ENCODE peak calls at places on chromosomes 12 and 14, in six cellular contexts. O is H9, T is neuronal stem cell, S is IMR-90, R is H1, Y is trophoblast cell. Z is an unnamed sample.

GRCh38 chr12:132386926-132387497 is 57.6 kb upstream of the GALNT9 start:
- DNase-seq in O (no peak), Y (no peak), S (no peak), T (no peak), R (no peak), Z (no peak)

GRCh38 chr14:104213301-104214034 is 75.1 kb downstream of the KIF26A start:
- DNase-seq in T (no peak), S (no peak), R (no peak), O (no peak), Y (no peak), Z (no peak)

GRCh38 chr12:13000935-13001724 is 1.1 kb upstream of the HEBP1 start:
- DNase-seq in Y (peak), R (no peak), S (peak), O (peak), T (peak), Z (peak)

GRCh38 chr12:80129895-80130535 is 30.7 kb downstream of the OTOGL start:
- DNase-seq in O (no peak), R (no peak), Y (no peak), S (peak), T (no peak), Z (no peak)

GRCh38 chr14:77707355-77707723 is 484 bp downstream of the ALKBH1 start:
- DNase-seq in S (peak), O (no peak), T (peak), Y (peak), R (no peak), Z (peak)

GRCh38 chr12:44372259-44372658 is 503.9 kb downstream of the NELL2 start:
- DNase-seq in Y (no peak), S (peak), R (no peak), O (no peak), T (no peak), Z (peak)

GRCh38 chr12:107352347-107353081 is 259.2 kb upstream of the CRY1 start:
- DNase-seq in S (no peak), R (no peak), Y (no peak), O (no peak), T (no peak), Z (no peak)

GRCh38 chr14:57508756-57509155 is 15.1 kb upstream of the CCDC198 start:
- DNase-seq in O (no peak), S (no peak), Y (no peak), R (no peak), T (no peak), Z (no peak)

GRCh38 chr14:51828017-51828797 is 32.2 kb upstream of the GNG2 start:
- DNase-seq in S (peak), O (no peak), R (no peak), T (no peak), Y (peak), Z (peak)

DNA sequence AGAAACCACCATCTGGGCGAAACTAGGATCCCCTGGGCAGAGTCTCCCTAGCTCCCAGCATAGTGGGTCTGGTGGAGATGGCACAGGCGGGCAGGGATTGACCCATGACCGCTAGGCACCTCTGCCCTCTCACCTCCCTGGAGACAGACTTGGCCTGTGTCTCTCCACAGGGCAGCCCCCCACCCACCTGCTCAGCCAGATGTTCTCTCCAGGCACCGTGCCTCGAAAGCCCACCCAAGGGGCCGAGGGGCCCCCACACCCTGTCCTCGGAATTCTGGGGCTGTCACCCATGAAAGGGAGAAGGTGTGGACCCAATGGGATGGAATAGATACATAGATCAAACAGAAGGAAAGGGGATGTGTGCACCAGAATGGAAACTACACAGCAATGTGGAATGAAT is 229.1 kb upstream of the RTL1 start:
- DNase-seq in T (no peak), S (no peak), O (no peak), R (no peak), Y (no peak), Z (no peak)
- H2AK5ac ChIP-seq in T (no peak), S (no peak), O (no peak), R (no peak), Y (no peak), Z (no peak)

DNA sequence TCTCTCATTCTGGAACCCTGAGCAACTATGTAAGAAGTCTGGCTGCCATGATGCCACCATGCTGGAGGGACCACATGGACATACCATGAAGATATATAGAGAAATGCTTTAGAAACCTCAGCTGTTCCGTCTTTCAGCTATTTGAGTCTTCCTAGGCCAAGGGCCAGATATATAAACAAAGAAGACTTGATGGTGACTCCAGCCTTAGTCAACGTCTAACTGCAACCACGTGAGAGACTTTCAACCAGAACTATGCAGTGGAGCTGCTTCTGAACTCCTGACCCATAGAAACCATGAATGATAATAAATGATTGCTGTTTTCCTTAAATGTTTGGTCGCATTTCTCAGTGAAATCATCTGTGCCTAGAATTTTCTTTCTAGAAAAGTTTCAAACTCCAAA is 20.0 kb upstream of the KITLG start:
- DNase-seq in Y (no peak), T (no peak), S (peak), R (no peak), O (no peak), Z (peak)
- H2AFZ ChIP-seq in Y (no peak), T (no peak), S (no peak), R (no peak), O (no peak), Z (no peak)

GRCh38 chr14:33475623-33476022 is 475.3 kb downstream of the EGLN3 start:
- DNase-seq in O (peak), T (peak), Y (peak), R (peak), S (no peak), Z (peak)
- H3K27ac ChIP-seq in O (no peak), T (no peak), Y (no peak), R (no peak), S (no peak), Z (no peak)

GRCh38 chr12:47818007-47818376 is 1.7 kb downstream of the HDAC7 start:
- DNase-seq in R (no peak), T (no peak), S (no peak), O (no peak), Y (no peak), Z (no peak)

GRCh38 chr12:47818382-47818700 is 1.4 kb downstream of the HDAC7 start:
- DNase-seq in S (peak), R (no peak), Y (no peak), O (peak), T (no peak), Z (peak)

GRCh38 chr12:47816646-47817271 is 2.9 kb downstream of the HDAC7 start:
- DNase-seq in S (no peak), R (no peak), O (no peak), T (no peak), Y (no peak), Z (no peak)

GRCh38 chr12:47818701-47819543 is 781 bp downstream of the HDAC7 start:
- DNase-seq in T (peak), S (no peak), Y (peak), O (peak), R (no peak), Z (peak)

DNA sequence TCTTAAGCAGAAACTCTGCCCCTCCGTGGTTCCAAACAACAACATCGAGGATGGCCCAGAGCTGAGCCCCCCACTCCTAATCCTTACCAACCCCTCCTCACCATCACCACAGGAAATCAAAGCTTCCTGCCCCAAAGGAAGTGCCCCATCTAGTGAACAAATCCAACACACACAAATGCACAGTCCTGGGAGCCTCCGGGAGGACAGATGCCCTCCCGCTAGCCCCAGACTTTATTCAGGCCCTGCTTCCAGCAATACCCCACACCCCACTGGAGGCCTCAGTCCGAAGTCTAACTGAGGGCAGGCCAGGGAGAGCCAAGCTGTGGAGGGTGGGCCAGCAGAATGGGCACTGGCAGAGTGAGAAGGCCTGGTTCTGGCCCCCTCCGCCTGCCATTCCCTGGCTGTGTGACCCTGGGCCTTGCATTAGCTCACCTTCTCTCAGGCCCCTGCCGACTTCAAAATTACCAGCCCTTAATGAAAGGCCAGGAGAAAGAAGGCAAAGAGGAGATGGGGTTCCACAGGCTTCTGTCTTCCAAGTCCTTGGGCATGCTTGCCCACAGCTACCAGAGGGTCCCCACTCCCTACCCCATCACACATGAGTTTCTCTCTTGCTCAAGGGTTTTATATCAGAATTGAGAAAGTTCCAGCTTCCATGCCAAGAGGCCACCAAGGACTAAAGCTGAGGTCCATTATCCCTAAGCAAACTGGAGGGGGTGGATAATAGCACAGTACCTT is 2.3 kb downstream of the HDAC7 start:
- DNase-seq in T (no peak), O (no peak), S (no peak), Y (no peak), R (no peak), Z (peak)
- H2AK5ac ChIP-seq in T (peak), O (no peak), S (peak), Y (peak), R (no peak), Z (peak)

GRCh38 chr12:1019283-1019682 is 28.3 kb downstream of the ERC1 start:
- DNase-seq in R (no peak), Y (no peak), O (no peak), T (no peak), S (no peak), Z (no peak)

GRCh38 chr12:1011091-1011490 is 20.1 kb downstream of the ERC1 start:
- DNase-seq in T (no peak), O (no peak), S (no peak), R (no peak), Y (no peak), Z (no peak)

GRCh38 chr12:1007994-1008393 is 17.0 kb downstream of the ERC1 start:
- DNase-seq in Y (no peak), S (no peak), T (no peak), O (no peak), R (no peak), Z (no peak)

GRCh38 chr12:1013618-1014489 is 22.8 kb downstream of the ERC1 start:
- DNase-seq in T (no peak), O (no peak), R (no peak), Y (peak), S (peak), Z (peak)
- H2AFZ ChIP-seq in T (no peak), O (no peak), R (no peak), Y (no peak), S (peak), Z (no peak)

GRCh38 chr12:6950401-6950801 is 755 bp upstream of the PTPN6 start:
- DNase-seq in T (no peak), O (no peak), R (no peak), S (no peak), Y (peak), Z (no peak)

GRCh38 chr12:6946920-6947374 is 3.1 kb downstream of the C12orf57 start:
- DNase-seq in R (no peak), Y (no peak), S (no peak), T (no peak), O (no peak), Z (no peak)

GRCh38 chr12:6947615-6948014 is 3.5 kb upstream of the PTPN6 start:
- DNase-seq in T (no peak), S (no peak), Y (no peak), O (no peak), R (no peak), Z (no peak)

GRCh38 chr12:6950944-6951540 is at the start of gene PTPN6:
- DNase-seq in O (no peak), Y (no peak), S (no peak), T (no peak), R (no peak), Z (no peak)

DNA sequence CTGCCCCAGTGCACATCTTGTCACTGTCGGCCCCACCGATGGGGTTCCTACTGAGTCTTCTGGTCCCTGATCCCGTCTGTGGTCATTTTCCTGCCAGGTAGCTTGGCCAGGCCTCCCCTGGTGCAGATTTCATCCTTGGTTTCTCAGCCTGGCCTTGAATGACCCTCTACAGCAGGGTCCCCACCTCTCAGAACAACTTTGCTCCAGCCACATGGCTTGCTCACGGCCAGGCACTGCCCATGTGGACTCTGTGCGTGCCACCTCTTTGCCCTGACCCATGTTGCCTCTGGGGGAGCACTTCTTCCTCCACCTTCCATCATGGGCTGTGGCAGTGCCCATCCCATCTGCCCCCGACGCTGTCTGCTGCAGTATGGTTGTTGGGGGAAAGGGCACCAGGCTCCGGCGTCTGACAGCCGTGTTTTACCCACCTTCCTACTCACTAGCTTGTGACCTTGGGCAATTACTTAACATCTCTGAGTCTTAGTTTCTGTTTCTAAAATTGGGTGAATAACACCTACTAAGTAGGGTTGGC is 2.0 kb upstream of the PTPN6 start:
- DNase-seq in O (no peak), S (no peak), T (no peak), Y (no peak), R (no peak), Z (no peak)
- H3K27ac ChIP-seq in O (no peak), S (no peak), T (no peak), Y (no peak), R (no peak), Z (no peak)